ENCODE peak calls at places on chromosomes 4 and X, in nine cellular contexts. Q, I, S, Z, E, P, L, Y and V are unnamed samples.
A peak's percentile ranks its signal among the peaks of the same experiment; 100 is the strongest.

GRCh38 chr4:9825049-9825448 is 43.6 kb downstream of the DRD5 start:
- DNase-seq in Y (no peak), Q (no peak), I (no peak), E (no peak), Z (no peak), L (no peak), P (no peak), S (no peak), V (no peak)

GRCh38 chr4:7558436-7558835 is 123.7 kb upstream of the PSAPL1 start:
- DNase-seq in P (no peak), Z (no peak), S (no peak), L (no peak), Q (no peak), Y (no peak), E (no peak), I (no peak), V (no peak)

GRCh38 chr4:14863420-14864364 is 138.6 kb upstream of the CPEB2 start:
- DNase-seq in I (no peak), L (no peak), Q (no peak), Y (no peak), S (no peak), E (no peak), P (no peak), Z (no peak), V (no peak)

GRCh38 chr4:37793562-37793961 is 32.9 kb upstream of the PGM2 start:
- DNase-seq in Q (no peak), Y (peak; percentile 13), S (no peak), I (no peak), L (no peak), P (peak; percentile 11), Z (no peak), E (no peak), V (peak; percentile 47)

GRCh38 chrX:118595501-118596042 is 100.0 kb downstream of the DOCK11 start:
- DNase-seq in P (no peak), L (no peak), S (no peak), Z (no peak), Y (no peak), Q (no peak), E (no peak), I (no peak), V (no peak)

GRCh38 chr4:167028976-167029375 is 205.3 kb downstream of the SPOCK3 start:
- DNase-seq in Z (no peak), I (no peak), Y (no peak), S (no peak), E (no peak), Q (no peak), L (no peak), P (no peak), V (no peak)

GRCh38 chr4:11529625-11530201 is 101.0 kb upstream of the HS3ST1 start:
- DNase-seq in P (no peak), Y (no peak), I (no peak), Z (no peak), S (no peak), Q (peak; percentile 58), E (no peak), L (no peak), V (no peak)

GRCh38 chr4:7689773-7690693 is 249.6 kb downstream of the AFAP1 start:
- DNase-seq in P (no peak), Q (no peak), Z (no peak), S (no peak), I (no peak), E (no peak), L (no peak), Y (no peak), V (no peak)